ENCODE peak calls at places on chromosome 9, in eight cellular contexts. J, A, H, O, F, Q, E and U are unnamed samples.
A peak's percentile ranks its signal among the peaks of the same experiment; 100 is the strongest.

GRCh38 chr9:125747765-125748510 is 765 bp downstream of the PBX3 start:
- DNase-seq in J (peak; percentile 14), H (peak; percentile 92), O (peak; percentile 53), A (peak; percentile 27), F (peak; percentile 52), E (peak; percentile 61), Q (peak; percentile 51), U (no peak)

GRCh38 chr9:76181020-76181641 is 213.1 kb downstream of the RFK start:
- DNase-seq in Q (no peak), O (no peak), J (peak; percentile 1), E (no peak), H (peak; percentile 24), A (no peak), F (no peak), U (peak; percentile 95)

GRCh38 chr9:121085661-121086060 is 10.9 kb downstream of the CNTRL start:
- DNase-seq in F (no peak), A (no peak), H (no peak), O (no peak), J (no peak), Q (no peak), E (no peak), U (no peak)

GRCh38 chr9:13513710-13514444 is 234.4 kb upstream of the MPDZ start:
- DNase-seq in F (peak; percentile 9), H (no peak), Q (no peak), O (no peak), J (peak; percentile 58), E (no peak), A (no peak), U (peak; percentile 88)

GRCh38 chr9:109880276-109881169 is 100.5 kb downstream of the PALM2AKAP2 start:
- DNase-seq in J (peak; percentile 46), O (no peak), A (peak; percentile 76), Q (no peak), F (peak; percentile 49), H (no peak), E (peak; percentile 45), U (peak; percentile 45)

GRCh38 chr9:129131300-129132145 is 20.3 kb downstream of the PTPA start:
- DNase-seq in J (peak; percentile 68), H (peak; percentile 94), F (peak; percentile 65), Q (peak; percentile 85), A (peak; percentile 73), E (peak; percentile 74), O (peak; percentile 81), U (peak; percentile 51)

GRCh38 chr9:6566409-6567139 is 79.0 kb downstream of the GLDC start:
- DNase-seq in A (no peak), O (no peak), H (no peak), E (peak; percentile 32), F (peak; percentile 98), J (peak; percentile 97), Q (peak; percentile 65), U (peak; percentile 100)

GRCh38 chr9:116546711-116547581 is 140.2 kb upstream of the TRIM32 start:
- DNase-seq in H (no peak), E (no peak), J (no peak), F (no peak), Q (no peak), A (no peak), O (no peak), U (peak; percentile 59)

GRCh38 chr9:70168521-70168920 is 90.3 kb upstream of the SMC5 start:
- DNase-seq in Q (no peak), E (no peak), H (no peak), F (no peak), O (no peak), A (no peak), J (no peak), U (no peak)

GRCh38 chr9:101165131-101165530 is 136.6 kb downstream of the PLPPR1 start:
- DNase-seq in H (no peak), F (no peak), J (no peak), O (no peak), A (no peak), E (no peak), Q (no peak), U (no peak)

GRCh38 chr9:4222357-4222756 is 77.5 kb downstream of the GLIS3 start:
- DNase-seq in Q (no peak), J (peak; percentile 31), A (no peak), F (no peak), H (no peak), O (no peak), E (no peak), U (no peak)

DNA sequence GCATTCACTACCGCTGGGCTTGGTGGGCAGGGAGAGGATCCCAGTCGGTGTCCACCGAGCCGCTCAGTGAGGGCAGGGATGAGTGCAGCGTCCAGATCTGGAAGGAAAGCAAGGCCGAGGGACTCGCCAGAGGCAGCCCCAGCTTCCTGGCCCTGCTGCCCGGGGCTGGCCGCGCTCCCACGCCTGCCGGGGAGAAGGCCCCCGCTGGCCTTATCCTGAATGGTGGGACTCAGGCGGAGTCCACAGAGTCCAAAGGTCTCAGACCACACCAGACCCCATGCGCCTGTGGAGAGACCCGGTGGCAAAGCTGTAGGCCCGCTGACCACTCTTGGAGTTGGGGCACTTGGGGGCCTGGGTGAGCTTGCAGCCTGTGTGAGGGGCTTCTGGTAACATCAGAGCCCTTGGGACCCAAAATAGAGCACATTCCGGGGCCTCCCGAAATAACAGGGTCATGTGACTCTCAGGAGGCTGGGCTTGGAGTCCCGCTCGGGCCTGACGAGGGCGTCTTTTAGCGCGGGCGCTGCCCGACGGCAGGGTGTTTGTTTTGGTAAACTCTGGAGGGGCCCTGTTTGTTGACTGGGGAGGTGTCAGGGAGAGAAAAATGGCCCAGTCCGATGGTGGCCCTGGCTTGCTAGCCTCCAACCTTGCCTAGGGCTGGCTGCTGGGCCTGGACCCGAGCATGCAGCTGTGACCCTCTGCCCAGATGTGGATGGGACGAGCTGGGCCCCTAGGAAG is 2.8 kb downstream of the RXRA start:
- DNase-seq in E (no peak), F (no peak), Q (peak; percentile 73), H (peak; percentile 76), J (no peak), O (peak; percentile 68), A (no peak), U (peak; percentile 39)
- H3K4me3 ChIP-seq in E (no peak overlapping the region), F (peak overlapping the region; percentile 6), Q (no peak overlapping the region), H (peak overlapping the region; percentile 78), J (no peak overlapping the region), O (peak overlapping the region; percentile 65), A (no peak overlapping the region), U (peak overlapping the region; percentile 74)

DNA sequence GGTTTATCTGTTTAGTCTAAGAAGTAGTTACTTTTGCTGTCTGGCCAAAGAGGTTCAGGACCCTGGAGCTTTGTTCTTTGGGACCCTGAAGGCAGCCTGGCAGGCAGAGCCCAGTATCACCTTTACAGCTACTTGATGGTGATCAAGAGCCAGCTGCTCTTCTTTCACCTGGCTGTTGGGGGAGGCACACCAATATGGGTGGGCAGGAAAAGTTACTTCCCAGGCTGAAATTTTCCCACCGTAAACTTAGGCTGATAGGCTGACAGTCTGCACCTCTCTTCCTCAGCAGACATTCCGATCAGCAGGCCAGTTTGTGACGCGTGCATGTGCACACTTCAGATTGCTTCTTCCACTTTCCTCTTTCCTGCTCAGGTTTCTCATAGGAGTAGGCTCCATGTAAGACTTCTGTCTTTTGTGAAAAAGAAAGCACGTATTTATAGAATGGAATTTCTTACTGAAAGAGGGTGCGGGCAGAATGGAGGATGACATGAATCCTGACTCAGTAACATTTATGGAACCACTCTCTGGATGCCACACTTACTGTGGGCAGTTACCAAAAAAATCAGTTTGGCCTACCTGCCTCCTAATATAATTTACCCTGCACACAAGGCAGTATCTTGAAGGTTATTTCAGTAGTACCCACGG is 223.9 kb upstream of the DMRT1 start:
- DNase-seq in Q (no peak), A (no peak), F (peak; percentile 8), E (no peak), O (no peak), J (no peak), H (no peak), U (peak; percentile 29)
- TF ChIP-seq CTCF in Q (no peak), A (no peak), F (no peak), E (no peak), O (no peak), J (no peak), H (no peak), U (no peak)

GRCh38 chr9:136504512-136505348 is 21.9 kb upstream of the SEC16A start:
- DNase-seq in A (no peak), H (no peak), F (no peak), O (no peak), Q (no peak), E (no peak), J (no peak), U (no peak)

GRCh38 chr9:136502940-136503550 is 20.2 kb upstream of the SEC16A start:
- DNase-seq in Q (no peak), A (no peak), F (no peak), E (no peak), O (no peak), H (no peak), J (no peak), U (no peak)

GRCh38 chr9:136501686-136502085 is 18.8 kb upstream of the SEC16A start:
- DNase-seq in F (no peak), E (no peak), J (no peak), A (no peak), H (no peak), Q (no peak), O (no peak), U (no peak)

GRCh38 chr9:136499935-136500910 is 17.4 kb upstream of the SEC16A start:
- DNase-seq in O (no peak), E (no peak), H (no peak), F (no peak), A (no peak), Q (no peak), J (no peak), U (no peak)

GRCh38 chr9:136502196-136502595 is 19.4 kb upstream of the SEC16A start:
- DNase-seq in H (no peak), O (no peak), J (no peak), E (no peak), Q (no peak), F (no peak), A (no peak), U (no peak)
- H3K36me3 ChIP-seq in H (no peaks in the 10 kb centered on the region), O (no peaks in the 10 kb centered on the region), J (no peaks in the 10 kb centered on the region), E (peaks cover 57% of the 10 kb centered on the region), Q (no peaks in the 10 kb centered on the region), F (peaks cover 90% of the 10 kb centered on the region), A (peaks cover 49% of the 10 kb centered on the region), U (peaks cover 75% of the 10 kb centered on the region)

GRCh38 chr9:137409515-137409914 is 13.4 kb downstream of the EXD3 start:
- DNase-seq in Q (no peak), H (no peak), F (no peak), O (no peak), A (no peak), E (no peak), J (no peak), U (no peak)

GRCh38 chr9:137411670-137412380 is 11.1 kb downstream of the EXD3 start:
- DNase-seq in E (peak; percentile 68), Q (peak; percentile 94), A (no peak), F (peak; percentile 93), H (peak; percentile 90), J (peak; percentile 89), O (peak; percentile 87), U (peak; percentile 72)

GRCh38 chr9:137412431-137412830 is 10.5 kb downstream of the EXD3 start:
- DNase-seq in O (peak; percentile 38), H (peak; percentile 67), E (peak; percentile 9), J (no peak), Q (no peak), F (no peak), A (no peak), U (no peak)

GRCh38 chr9:137410891-137411249 is 12.1 kb downstream of the EXD3 start:
- DNase-seq in J (no peak), H (peak; percentile 55), O (no peak), Q (no peak), E (no peak), F (no peak), A (no peak), U (no peak)

DNA sequence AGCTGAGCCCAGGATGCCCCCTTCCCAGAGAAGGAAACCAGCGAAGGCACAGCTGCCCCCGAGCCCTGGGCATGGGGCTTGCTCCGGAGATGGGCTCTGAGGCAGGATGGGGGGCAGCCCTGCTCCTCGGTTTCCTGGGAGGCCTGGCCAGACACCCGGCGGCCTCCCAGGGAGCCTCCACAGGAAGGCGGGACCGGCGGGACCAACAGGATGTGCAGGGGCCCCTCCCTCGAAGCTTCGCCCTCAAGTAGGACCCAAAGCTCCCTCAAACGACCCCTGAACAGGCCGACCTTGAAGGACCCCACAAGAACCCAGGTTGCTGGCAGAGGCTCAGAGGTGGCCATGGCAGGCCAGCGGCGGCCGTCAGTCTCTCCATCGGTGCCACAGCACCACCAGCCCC is 11.7 kb downstream of the EXD3 start:
- DNase-seq in Q (no peak), F (no peak), J (no peak), E (no peak), A (no peak), H (peak; percentile 75), O (no peak), U (no peak)
- H3K4me3 ChIP-seq in Q (no peak overlapping the region), F (no peak overlapping the region), J (no peak overlapping the region), E (peak overlapping the region; percentile 15), A (no peak overlapping the region), H (peak overlapping the region; percentile 10), O (no peak overlapping the region), U (no peak overlapping the region)